ENCODE peak calls at places on chromosomes 4 and X, in eight cellular contexts. S is cerebellar cortex; U is SW 1271; I is HCEC 1CT; G is head of caudate nucleus; O is DMS153; E is activated CD4-positive, alpha-beta T cell treated with anti-CD3 and anti-CD28 coated beads for 36 hours; D is foreskin keratinocyte. X is an unnamed sample.

GRCh38 chrX:10564484-10564883 is 55.9 kb downstream of the MID1 start:
- DNase-seq in S (no peak), U (no peak), I (no peak), G (no peak), O (peak), E (no peak), D (no peak), X (no peak)

GRCh38 chr4:112238833-112239232 is 7.2 kb downstream of the AP1AR start:
- DNase-seq in S (no peak), U (no peak), I (no peak), G (no peak), O (no peak), E (no peak), D (no peak), X (no peak)

GRCh38 chr4:48546336-48546735 is 56.3 kb downstream of the ZAR1 start:
- DNase-seq in S (peak), U (peak), I (peak), G (peak), O (no peak), E (peak), D (no peak), X (peak)

GRCh38 chr4:60934896-60935295 is 265.2 kb upstream of the ADGRL3 start:
- DNase-seq in S (no peak), U (no peak), I (no peak), G (no peak), O (no peak), E (no peak), D (no peak), X (no peak)

GRCh38 chr4:25928320-25928955 is 14.4 kb downstream of the SMIM20 start:
- DNase-seq in S (peak), U (no peak), I (no peak), G (no peak), O (peak), E (no peak), D (no peak), X (no peak)

GRCh38 chrX:46572295-46572936 is 1.1 kb upstream of the CHST7 start:
- DNase-seq in S (no peak), U (no peak), I (no peak), G (no peak), O (no peak), E (peak), D (no peak), X (no peak)

GRCh38 chrX:153732406-153732805 is 7.8 kb downstream of the ABCD1 start:
- DNase-seq in S (no peak), U (no peak), I (no peak), G (no peak), O (no peak), E (no peak), D (peak), X (no peak)

GRCh38 chrX:150664290-150664689 is 28.9 kb upstream of the MTMR1 start:
- DNase-seq in S (peak), U (no peak), I (no peak), G (no peak), O (peak), E (no peak), D (no peak), X (no peak)

GRCh38 chr4:98627477-98627876 is 30.9 kb downstream of the TSPAN5 start:
- DNase-seq in S (no peak), U (no peak), I (no peak), G (no peak), O (no peak), E (no peak), D (no peak), X (no peak)

GRCh38 chr4:160038560-160038959 is 935.7 kb downstream of the RAPGEF2 start:
- DNase-seq in S (no peak), U (no peak), I (no peak), G (no peak), O (no peak), E (no peak), D (peak), X (no peak)

GRCh38 chr4:42673084-42673429 is 16.2 kb upstream of the ATP8A1 start:
- DNase-seq in S (no peak), U (no peak), I (no peak), G (no peak), O (no peak), E (peak), D (no peak), X (no peak)

GRCh38 chrX:18701621-18702361 is 5.7 kb upstream of the PPEF1 start:
- DNase-seq in S (no peak), U (no peak), I (no peak), G (no peak), O (no peak), E (no peak), D (no peak), X (no peak)

GRCh38 chrX:2723316-2723879 is 28.4 kb upstream of the XG start:
- DNase-seq in S (no peak), U (no peak), I (no peak), G (no peak), O (no peak), E (no peak), D (no peak), X (no peak)

GRCh38 chrX:50100188-50100587 is 100.6 kb downstream of the AKAP4 start:
- DNase-seq in S (no peak), U (no peak), I (no peak), G (no peak), O (no peak), E (peak), D (no peak), X (peak)

GRCh38 chr4:94746746-94747145 is 11.0 kb upstream of the BMPR1B start:
- DNase-seq in S (no peak), U (no peak), I (no peak), G (no peak), O (no peak), E (no peak), D (no peak), X (no peak)

GRCh38 chr4:138522366-138522765 is 280.2 kb upstream of the SLC7A11 start:
- DNase-seq in S (peak), U (peak), I (no peak), G (no peak), O (no peak), E (no peak), D (no peak), X (no peak)

GRCh38 chr4:41538887-41539498 is 1.0 kb downstream of the LIMCH1 start:
- DNase-seq in S (peak), U (no peak), I (no peak), G (no peak), O (no peak), E (no peak), D (peak), X (no peak)

GRCh38 chrX:3648084-3648483 is 65.4 kb downstream of the PRKX start:
- DNase-seq in S (no peak), U (no peak), I (no peak), G (no peak), O (no peak), E (no peak), D (no peak), X (no peak)

GRCh38 chr4:150033937-150034336 is 44.3 kb upstream of the DCLK2 start:
- DNase-seq in S (no peak), U (no peak), I (no peak), G (no peak), O (peak), E (no peak), D (peak), X (no peak)

GRCh38 chr4:56821394-56822263 is at the start of gene SPINK2:
- DNase-seq in S (no peak), U (no peak), I (no peak), G (peak), O (peak), E (peak), D (no peak), X (peak)

GRCh38 chrX:108091878-108092291 is 307 bp downstream of the ATG4A start:
- DNase-seq in S (peak), U (no peak), I (no peak), G (no peak), O (no peak), E (no peak), D (no peak), X (peak)

GRCh38 chrX:106955004-106955772 is 35.0 kb downstream of the CLDN2 start:
- DNase-seq in S (no peak), U (no peak), I (peak), G (no peak), O (no peak), E (no peak), D (peak), X (no peak)

GRCh38 chr4:87532907-87533306 is 3.7 kb upstream of the SPARCL1 start:
- DNase-seq in S (no peak), U (no peak), I (no peak), G (no peak), O (no peak), E (no peak), D (no peak), X (no peak)

GRCh38 chr4:76960014-76960413 is 10.5 kb downstream of the SEPTIN11 start:
- DNase-seq in S (no peak), U (no peak), I (no peak), G (no peak), O (no peak), E (no peak), D (no peak), X (no peak)

GRCh38 chr4:130747842-130748241 is 1651.9 kb downstream of the C4orf33 start:
- DNase-seq in S (no peak), U (peak), I (peak), G (no peak), O (no peak), E (no peak), D (no peak), X (no peak)

GRCh38 chr4:17623451-17624001 is 9.1 kb downstream of the MED28 start:
- DNase-seq in S (no peak), U (no peak), I (peak), G (no peak), O (no peak), E (no peak), D (no peak), X (no peak)

GRCh38 chrX:11740794-11741193 is 17.2 kb upstream of the MSL3 start:
- DNase-seq in S (no peak), U (no peak), I (no peak), G (no peak), O (no peak), E (no peak), D (no peak), X (no peak)

GRCh38 chr4:41359069-41359769 is 102.5 kb downstream of the UCHL1 start:
- DNase-seq in S (no peak), U (no peak), I (no peak), G (no peak), O (peak), E (no peak), D (no peak), X (no peak)

X was measured in K562.